ENCODE peak calls at places on chromosome 6, in four cellular contexts. I is endodermal cell; Z is fibroblast of lung; C is naive thymus-derived CD4-positive, alpha-beta T cell. T is an unnamed sample.

GRCh38 chr6:6654599-6655575 is 66.4 kb downstream of the LY86 start:
- DNase-seq in I (no peak), Z (peak; percentile 21), C (peak; percentile 65), T (no peak)

GRCh38 chr6:167759912-167760311 is 66.8 kb upstream of the AFDN start:
- DNase-seq in I (no peak), Z (no peak), C (no peak), T (no peak)

GRCh38 chr6:816510-817084 is 123.7 kb upstream of the EXOC2 start:
- DNase-seq in I (no peak), Z (no peak), C (no peak), T (no peak)

GRCh38 chr6:107813555-107814194 is 10.4 kb downstream of the SCML4 start:
- DNase-seq in I (peak; percentile 22), Z (no peak), C (no peak), T (no peak)

GRCh38 chr6:45589367-45589766 is 211.6 kb upstream of the SUPT3H start:
- DNase-seq in I (no peak), Z (no peak), C (no peak), T (no peak)

GRCh38 chr6:52284131-52284459 is 447 bp downstream of the MCM3 start:
- DNase-seq in I (peak; percentile 92), Z (no peak), C (no peak), T (peak; percentile 88)

GRCh38 chr6:127641905-127642304 is 64.9 kb downstream of the C6orf58 start:
- DNase-seq in I (peak; percentile 75), Z (peak; percentile 52), C (no peak), T (peak; percentile 23)

GRCh38 chr6:108549241-108549640 is 11.5 kb upstream of the FOXO3 start:
- DNase-seq in I (no peak), Z (no peak), C (no peak), T (no peak)

GRCh38 chr6:43283514-43283901 is 14.6 kb upstream of the SLC22A7 start:
- DNase-seq in I (no peak), Z (no peak), C (no peak), T (no peak)

GRCh38 chr6:79778794-79779193 is 147.7 kb downstream of the SH3BGRL2 start:
- DNase-seq in I (no peak), Z (no peak), C (no peak), T (no peak)

GRCh38 chr6:90062667-90063066 is 168.4 kb downstream of the GJA10 start:
- DNase-seq in I (no peak), Z (no peak), C (no peak), T (no peak)

GRCh38 chr6:134630468-134631180 is 312.7 kb upstream of the SGK1 start:
- DNase-seq in I (no peak), Z (no peak), C (no peak), T (no peak)

GRCh38 chr6:111534366-111534765 is 51.3 kb upstream of the REV3L start:
- DNase-seq in I (no peak), Z (peak; percentile 45), C (no peak), T (peak; percentile 43)

GRCh38 chr6:128124713-128125112 is 223.9 kb upstream of the THEMIS start:
- DNase-seq in I (no peak), Z (peak; percentile 29), C (no peak), T (no peak)

GRCh38 chr6:44292661-44293365 is 20.3 kb downstream of the AARS2 start:
- DNase-seq in I (no peak), Z (no peak), C (no peak), T (no peak)
- H3K9me3 ChIP-seq in I (no peaks in the 10 kb centered on the region), Z (no peaks in the 10 kb centered on the region), C (no peaks in the 10 kb centered on the region), T (no peaks in the 10 kb centered on the region)

GRCh38 chr6:100467144-100468012 is 2.7 kb upstream of the SIM1 start:
- DNase-seq in I (peak; percentile 71), Z (no peak), C (no peak), T (no peak)
- H3K9me3 ChIP-seq in I (no peaks in the 10 kb centered on the region), Z (no peaks in the 10 kb centered on the region), C (no peaks in the 10 kb centered on the region), T (no peaks in the 10 kb centered on the region)

GRCh38 chr6:140174509-140174908 is 800.1 kb upstream of the CITED2 start:
- DNase-seq in I (no peak), Z (peak; percentile 95), C (no peak), T (peak; percentile 40)
- H3K9me3 ChIP-seq in I (no peaks in the 10 kb centered on the region), Z (no peaks in the 10 kb centered on the region), C (no peaks in the 10 kb centered on the region), T (peaks cover 3% of the 10 kb centered on the region)

GRCh38 chr6:119187596-119187995 is 109.1 kb upstream of the FAM184A start:
- DNase-seq in I (peak; percentile 49), Z (no peak), C (no peak), T (no peak)

GRCh38 chr6:119186490-119186889 is 108.0 kb upstream of the FAM184A start:
- DNase-seq in I (peak; percentile 50), Z (no peak), C (no peak), T (no peak)

GRCh38 chr6:119192200-119192599 is 113.7 kb upstream of the FAM184A start:
- DNase-seq in I (no peak), Z (no peak), C (no peak), T (no peak)

GRCh38 chr6:119190176-119190575 is 111.7 kb upstream of the FAM184A start:
- DNase-seq in I (no peak), Z (no peak), C (no peak), T (no peak)

GRCh38 chr6:119189498-119189897 is 111.0 kb upstream of the FAM184A start:
- DNase-seq in I (no peak), Z (no peak), C (no peak), T (no peak)
- H3K9me3 ChIP-seq in I (no peaks in the 10 kb centered on the region), Z (no peaks in the 10 kb centered on the region), C (no peaks in the 10 kb centered on the region), T (no peaks in the 10 kb centered on the region)

GRCh38 chr6:130276507-130276906 is 53.8 kb upstream of the SAMD3 start:
- DNase-seq in I (no peak), Z (no peak), C (no peak), T (no peak)
- H3K9me3 ChIP-seq in I (peaks cover 53% of the 10 kb centered on the region), Z (no peaks in the 10 kb centered on the region), C (peaks cover 9% of the 10 kb centered on the region), T (peaks cover 32% of the 10 kb centered on the region)

GRCh38 chr6:105178636-105179035 is 1.2 kb downstream of the POPDC3 start:
- DNase-seq in I (no peak), Z (no peak), C (no peak), T (no peak)
- H3K9me3 ChIP-seq in I (no peaks in the 10 kb centered on the region), Z (no peaks in the 10 kb centered on the region), C (no peaks in the 10 kb centered on the region), T (peaks cover 6% of the 10 kb centered on the region)

GRCh38 chr6:170042596-170043118 is 248.2 kb downstream of the DLL1 start:
- DNase-seq in I (no peak), Z (no peak), C (no peak), T (no peak)
- H3K9me3 ChIP-seq in I (no peaks in the 10 kb centered on the region), Z (no peaks in the 10 kb centered on the region), C (no peaks in the 10 kb centered on the region), T (no peaks in the 10 kb centered on the region)

GRCh38 chr6:84605308-84605707 is 159.1 kb downstream of the TBX18 start:
- DNase-seq in I (no peak), Z (no peak), C (no peak), T (no peak)

GRCh38 chr6:84601366-84601765 is 163.0 kb downstream of the TBX18 start:
- DNase-seq in I (no peak), Z (no peak), C (no peak), T (no peak)

DNA sequence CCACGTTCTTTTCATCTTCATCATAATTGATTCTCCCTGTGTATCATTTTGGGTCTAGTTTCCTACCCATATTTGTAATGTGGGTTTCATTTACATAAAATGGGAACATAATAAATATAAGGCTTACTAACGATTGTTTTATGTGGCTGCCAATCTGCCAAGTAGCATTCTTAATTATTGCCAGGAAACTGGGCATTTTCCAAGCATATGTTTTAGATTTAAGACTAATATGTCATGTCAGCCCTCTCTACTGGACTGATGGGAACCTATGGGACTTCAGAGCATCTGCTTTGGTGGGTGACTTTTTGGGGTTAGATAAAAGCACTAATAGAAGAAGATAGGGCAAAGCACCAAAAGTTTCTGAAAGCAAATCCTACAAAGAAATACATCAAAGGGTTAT is 157.5 kb downstream of the TBX18 start:
- DNase-seq in I (no peak), Z (peak; percentile 7), C (no peak), T (no peak)
- H3K9me3 ChIP-seq in I (no peaks in the 10 kb centered on the region), Z (no peaks in the 10 kb centered on the region), C (no peaks in the 10 kb centered on the region), T (no peaks in the 10 kb centered on the region)

T was measured in MG63.